ENCODE peak calls at places on chromosomes 5 and 9, in six cellular contexts. H, L, A, W, I and O are unnamed samples. For H3K4me1 and H3K27me3, the result is how much of the 10 kb centered on the place peaks cover.

GRCh38 chr5:25688156-25688555 is 1043.4 kb upstream of the CDH10 start:
- DNase-seq in H (no peak), I (no peak), W (no peak), A (no peak), L (no peak), O (no peak)

GRCh38 chr9:115640887-115641286 is 512.7 kb upstream of the PAPPA start:
- DNase-seq in I (no peak), L (no peak), A (peak), H (no peak), W (no peak), O (no peak)

GRCh38 chr5:10442581-10442980 is 902 bp downstream of the ROPN1L start:
- DNase-seq in L (no peak), H (no peak), A (peak), I (no peak), W (no peak), O (no peak)

GRCh38 chr9:21672140-21672539 is 130.3 kb upstream of the MTAP start:
- DNase-seq in A (no peak), H (no peak), W (peak), I (no peak), L (no peak), O (no peak)

GRCh38 chr9:82164159-82164558 is 175.6 kb downstream of the SPATA31D1 start:
- DNase-seq in W (no peak), I (no peak), A (no peak), L (no peak), H (no peak), O (no peak)

GRCh38 chr5:80755634-80756033 is 100.9 kb upstream of the DHFR start:
- DNase-seq in A (no peak), I (no peak), H (peak), L (no peak), W (no peak), O (no peak)

GRCh38 chr5:147223951-147224791 is 10.7 kb upstream of the STK32A start:
- DNase-seq in L (no peak), I (no peak), H (no peak), W (peak), A (peak), O (no peak)

GRCh38 chr9:133532937-133533668 is 1.4 kb upstream of the ADAMTSL2 start:
- DNase-seq in A (peak), I (peak), W (peak), H (peak), L (peak), O (no peak)

GRCh38 chr9:4099961-4100360 is 199.9 kb downstream of the GLIS3 start:
- DNase-seq in W (no peak), L (no peak), A (peak), H (peak), I (no peak), O (no peak)

GRCh38 chr9:136546697-136547481 is 1.0 kb upstream of the NOTCH1 start:
- DNase-seq in W (peak), A (peak), I (no peak), H (peak), L (peak), O (no peak)
- H3K4me1 ChIP-seq in W (under half), A (under half), I (half or more), H (under half), L (under half), O (under half)

DNA sequence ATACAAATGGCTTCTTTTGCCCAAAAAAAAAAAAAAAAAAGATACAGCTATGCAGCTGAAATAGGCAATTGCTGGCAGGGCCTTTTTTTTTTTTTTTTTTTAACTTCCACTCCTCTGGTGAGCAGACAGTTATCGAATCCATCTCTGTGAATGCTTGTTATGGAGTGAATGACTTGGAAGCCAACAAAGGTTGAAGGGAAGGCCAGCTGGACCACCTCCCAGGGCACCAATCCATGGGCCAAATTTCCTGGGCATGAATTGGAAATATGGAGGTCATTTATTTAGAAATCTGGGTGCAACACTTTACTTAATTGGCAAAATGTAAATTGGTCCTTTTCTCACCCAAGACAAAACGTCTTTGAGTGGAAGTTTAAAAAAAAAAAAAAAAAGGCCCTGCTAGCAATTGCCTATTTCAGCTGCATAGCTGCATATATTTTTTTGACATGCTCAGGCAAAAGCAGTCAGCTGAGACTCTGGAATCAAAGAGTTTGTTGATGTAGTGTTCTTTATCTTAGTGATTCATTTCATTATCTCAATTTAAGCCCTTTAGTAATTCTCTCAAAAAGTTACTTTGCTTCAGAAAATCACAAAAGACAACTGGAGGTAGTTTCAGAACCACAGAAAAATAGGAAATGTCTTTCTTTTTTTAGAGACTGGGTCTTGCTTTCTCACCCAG is 392.2 kb upstream of the KLF4 start:
- DNase-seq in L (no peak), W (no peak), I (no peak), H (no peak), A (no peak), O (no peak)
- H3K27me3 ChIP-seq in L (under half), W (under half), I (under half), H (under half), A (under half), O (under half)

GRCh38 chr9:72038408-72038807 is 22.0 kb downstream of the C9orf57 start:
- DNase-seq in H (no peak), L (no peak), W (no peak), A (no peak), I (no peak), O (no peak)
- H3K27ac ChIP-seq in H (no peak), L (no peak), W (no peak), A (no peak), I (no peak), O (no peak)

GRCh38 chr9:86636051-86636450 is 281.8 kb upstream of the TUT7 start:
- DNase-seq in H (no peak), I (no peak), L (no peak), A (no peak), W (no peak), O (no peak)

GRCh38 chr9:86636614-86637013 is 282.4 kb upstream of the TUT7 start:
- DNase-seq in A (no peak), L (no peak), H (no peak), W (no peak), I (no peak), O (no peak)

GRCh38 chr9:86632537-86632936 is 278.3 kb upstream of the TUT7 start:
- DNase-seq in I (no peak), H (no peak), W (no peak), A (no peak), L (peak), O (no peak)

GRCh38 chr9:86634501-86634900 is 280.3 kb upstream of the TUT7 start:
- DNase-seq in H (no peak), L (no peak), W (no peak), I (no peak), A (no peak), O (no peak)

GRCh38 chr9:86633904-86634303 is 279.7 kb upstream of the TUT7 start:
- DNase-seq in A (no peak), W (no peak), L (no peak), H (no peak), I (no peak), O (no peak)
- H3K4me1 ChIP-seq in A (under half), W (under half), L (under half), H (under half), I (under half), O (under half)

GRCh38 chr5:54093081-54093492 is 217.3 kb downstream of the ARL15 start:
- DNase-seq in A (no peak), I (no peak), L (no peak), W (no peak), H (no peak), O (peak)
- H3K27me3 ChIP-seq in A (under half), I (under half), L (under half), W (under half), H (under half), O (under half)

DNA sequence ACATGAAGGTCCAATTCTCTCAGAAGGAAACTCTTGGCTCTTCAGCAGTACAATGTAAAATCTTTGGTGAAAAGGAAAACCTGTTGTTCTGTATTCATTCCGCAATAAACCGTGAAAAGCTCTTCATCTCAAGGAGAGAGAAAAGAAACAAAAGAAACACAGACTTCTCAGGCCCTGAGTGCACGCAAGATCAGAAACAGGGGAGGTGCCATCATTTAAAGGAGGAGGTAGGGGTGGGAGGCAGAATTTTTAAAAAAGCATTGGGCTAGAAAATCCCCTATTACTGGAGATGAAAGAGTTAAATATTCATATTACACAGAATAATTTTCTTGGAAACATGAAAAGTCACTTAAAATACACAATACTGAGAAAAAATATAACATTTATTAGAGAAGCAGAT is 56.3 kb downstream of the USP20 start:
- DNase-seq in W (no peak), L (no peak), H (peak), I (no peak), A (no peak), O (no peak)
- H3K27ac ChIP-seq in W (peak), L (no peak), H (peak), I (no peak), A (no peak), O (no peak)

DNA sequence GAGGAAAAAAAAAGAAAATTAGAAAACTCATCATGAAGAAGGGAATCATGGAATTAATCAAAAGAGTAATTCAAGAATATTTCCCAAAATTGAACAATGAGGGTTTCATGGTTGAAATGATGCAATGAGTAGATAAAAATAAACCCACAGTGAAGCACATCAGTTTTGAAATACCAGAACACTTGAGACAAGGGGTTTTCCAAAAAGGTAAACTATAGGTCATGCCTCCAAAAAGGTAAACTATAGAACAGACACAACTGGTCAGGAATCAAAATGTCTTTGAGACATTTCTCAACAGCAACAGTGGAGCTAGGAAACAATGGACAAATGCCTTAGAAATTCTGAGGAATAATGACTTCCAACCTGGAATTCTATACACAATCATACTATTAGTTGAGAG is 60.2 kb upstream of the PCSK5 start:
- DNase-seq in W (no peak), L (no peak), H (no peak), I (no peak), A (no peak), O (no peak)
- H3K4me1 ChIP-seq in W (under half), L (under half), H (under half), I (under half), A (under half), O (under half)

GRCh38 chr9:89633404-89633803 is 28.6 kb downstream of the GADD45G start:
- DNase-seq in H (no peak), I (no peak), A (no peak), L (no peak), W (no peak), O (no peak)
- H3K27me3 ChIP-seq in H (under half), I (under half), A (under half), L (under half), W (under half), O (under half)